ENCODE peak calls at places on chromosome 20, in five cellular contexts. One of them, this sample, is unnamed.

GRCh38 chr20:47713941-47714450 is 71.3 kb downstream of the SULF2 start:
- DNase-seq in WERI-Rb-1: no peak
- DNase-seq in CD8-positive, alpha-beta T cell: no peak
- DNase-seq in cardiac muscle cell: no peak
- DNase-seq in AG09309: no peak
- DNase-seq in this sample: no peak

GRCh38 chr20:63003546-63003945 is 3.2 kb downstream of the BHLHE23 start:
- DNase-seq in WERI-Rb-1: no peak
- DNase-seq in CD8-positive, alpha-beta T cell: no peak
- DNase-seq in cardiac muscle cell: no peak
- DNase-seq in AG09309: no peak
- DNase-seq in this sample: no peak

GRCh38 chr20:52410182-52410647 is 218.6 kb upstream of the ZFP64 start:
- DNase-seq in WERI-Rb-1: no peak
- DNase-seq in CD8-positive, alpha-beta T cell: peak
- DNase-seq in cardiac muscle cell: peak
- DNase-seq in AG09309: peak
- DNase-seq in this sample: no peak

GRCh38 chr20:62739581-62740285 is 31.1 kb downstream of the NTSR1 start:
- DNase-seq in WERI-Rb-1: peak
- DNase-seq in CD8-positive, alpha-beta T cell: peak
- DNase-seq in cardiac muscle cell: no peak
- DNase-seq in AG09309: no peak
- DNase-seq in this sample: peak

GRCh38 chr20:50475879-50476292 is 34.3 kb upstream of the PTPN1 start:
- DNase-seq in WERI-Rb-1: no peak
- DNase-seq in CD8-positive, alpha-beta T cell: no peak
- DNase-seq in cardiac muscle cell: no peak
- DNase-seq in AG09309: no peak
- DNase-seq in this sample: no peak

GRCh38 chr20:3995067-3995748 is 20.1 kb downstream of the RNF24 start:
- DNase-seq in WERI-Rb-1: no peak
- DNase-seq in CD8-positive, alpha-beta T cell: no peak
- DNase-seq in cardiac muscle cell: no peak
- DNase-seq in AG09309: no peak
- DNase-seq in this sample: no peak

GRCh38 chr20:42604998-42605970 is 584.4 kb downstream of the PTPRT start:
- DNase-seq in WERI-Rb-1: no peak
- DNase-seq in CD8-positive, alpha-beta T cell: no peak
- DNase-seq in cardiac muscle cell: no peak
- DNase-seq in AG09309: no peak
- DNase-seq in this sample: no peak

GRCh38 chr20:58162976-58163375 is 65.5 kb downstream of the ANKRD60 start:
- DNase-seq in WERI-Rb-1: no peak
- DNase-seq in CD8-positive, alpha-beta T cell: no peak
- DNase-seq in cardiac muscle cell: no peak
- DNase-seq in AG09309: no peak
- DNase-seq in this sample: no peak

GRCh38 chr20:58246346-58246745 is 17.9 kb upstream of the ANKRD60 start:
- DNase-seq in WERI-Rb-1: peak
- DNase-seq in CD8-positive, alpha-beta T cell: no peak
- DNase-seq in cardiac muscle cell: peak
- DNase-seq in AG09309: no peak
- DNase-seq in this sample: no peak

GRCh38 chr20:4817230-4817671 is 95.5 kb downstream of the PRND start:
- DNase-seq in WERI-Rb-1: no peak
- DNase-seq in CD8-positive, alpha-beta T cell: no peak
- DNase-seq in cardiac muscle cell: no peak
- DNase-seq in AG09309: no peak
- DNase-seq in this sample: no peak

GRCh38 chr20:58328836-58329235 is 19.3 kb downstream of the RAB22A start:
- DNase-seq in WERI-Rb-1: no peak
- DNase-seq in CD8-positive, alpha-beta T cell: no peak
- DNase-seq in cardiac muscle cell: no peak
- DNase-seq in AG09309: no peak
- DNase-seq in this sample: no peak

GRCh38 chr20:45510242-45510862 is 5.1 kb downstream of the SPINT3 start:
- DNase-seq in WERI-Rb-1: no peak
- DNase-seq in CD8-positive, alpha-beta T cell: no peak
- DNase-seq in cardiac muscle cell: no peak
- DNase-seq in AG09309: no peak
- DNase-seq in this sample: no peak

GRCh38 chr20:56636701-56637100 is 7.6 kb downstream of the TFAP2C start:
- DNase-seq in WERI-Rb-1: no peak
- DNase-seq in CD8-positive, alpha-beta T cell: no peak
- DNase-seq in cardiac muscle cell: no peak
- DNase-seq in AG09309: peak
- DNase-seq in this sample: peak

GRCh38 chr20:29740601-29740950 is 1516.9 kb upstream of the DEFB115 start:
- DNase-seq in WERI-Rb-1: no peak
- DNase-seq in CD8-positive, alpha-beta T cell: no peak
- DNase-seq in cardiac muscle cell: no peak
- DNase-seq in AG09309: no peak
- DNase-seq in this sample: no peak

GRCh38 chr20:63500902-63501817 is 2.3 kb upstream of the EEF1A2 start:
- DNase-seq in WERI-Rb-1: no peak
- DNase-seq in CD8-positive, alpha-beta T cell: peak
- DNase-seq in cardiac muscle cell: no peak
- DNase-seq in AG09309: no peak
- DNase-seq in this sample: no peak

GRCh38 chr20:50191065-50191565 is 485 bp downstream of the CEBPB start:
- DNase-seq in WERI-Rb-1: no peak
- DNase-seq in CD8-positive, alpha-beta T cell: peak
- DNase-seq in cardiac muscle cell: no peak
- DNase-seq in AG09309: no peak
- DNase-seq in this sample: no peak

GRCh38 chr20:214383-214782 is 12.7 kb upstream of the DEFB129 start:
- DNase-seq in WERI-Rb-1: no peak
- DNase-seq in CD8-positive, alpha-beta T cell: no peak
- DNase-seq in cardiac muscle cell: no peak
- DNase-seq in AG09309: no peak
- DNase-seq in this sample: no peak

GRCh38 chr20:47035191-47035590 is 140.5 kb downstream of the EYA2 start:
- DNase-seq in WERI-Rb-1: no peak
- DNase-seq in CD8-positive, alpha-beta T cell: no peak
- DNase-seq in cardiac muscle cell: no peak
- DNase-seq in AG09309: no peak
- DNase-seq in this sample: no peak

GRCh38 chr20:50756447-50756846 is 25.1 kb downstream of the PARD6B start:
- DNase-seq in WERI-Rb-1: no peak
- DNase-seq in CD8-positive, alpha-beta T cell: no peak
- DNase-seq in cardiac muscle cell: no peak
- DNase-seq in AG09309: no peak
- DNase-seq in this sample: no peak

GRCh38 chr20:38130687-38131587 is 34.1 kb downstream of the TGM2 start:
- DNase-seq in WERI-Rb-1: no peak
- DNase-seq in CD8-positive, alpha-beta T cell: no peak
- DNase-seq in cardiac muscle cell: no peak
- DNase-seq in AG09309: no peak
- DNase-seq in this sample: no peak

GRCh38 chr20:3932277-3933073 is 43.3 kb downstream of the PANK2 start:
- DNase-seq in WERI-Rb-1: no peak
- DNase-seq in CD8-positive, alpha-beta T cell: no peak
- DNase-seq in cardiac muscle cell: peak
- DNase-seq in AG09309: no peak
- DNase-seq in this sample: no peak

GRCh38 chr20:63202021-63202420 is 13.9 kb downstream of the YTHDF1 start:
- DNase-seq in WERI-Rb-1: no peak
- DNase-seq in CD8-positive, alpha-beta T cell: no peak
- DNase-seq in cardiac muscle cell: no peak
- DNase-seq in AG09309: no peak
- DNase-seq in this sample: no peak

GRCh38 chr20:40690836-40691565 is 2.0 kb upstream of the MAFB start:
- DNase-seq in WERI-Rb-1: no peak
- DNase-seq in CD8-positive, alpha-beta T cell: no peak
- DNase-seq in cardiac muscle cell: no peak
- DNase-seq in AG09309: no peak
- DNase-seq in this sample: no peak

GRCh38 chr20:32960849-32961731 is 43.1 kb downstream of the SUN5 start:
- DNase-seq in WERI-Rb-1: no peak
- DNase-seq in CD8-positive, alpha-beta T cell: no peak
- DNase-seq in cardiac muscle cell: no peak
- DNase-seq in AG09309: no peak
- DNase-seq in this sample: no peak

GRCh38 chr20:37411408-37412306 is 65.7 kb downstream of the SRC start:
- DNase-seq in WERI-Rb-1: no peak
- DNase-seq in CD8-positive, alpha-beta T cell: no peak
- DNase-seq in cardiac muscle cell: no peak
- DNase-seq in AG09309: no peak
- DNase-seq in this sample: no peak

GRCh38 chr20:53621482-53622246 is 28.0 kb upstream of the ZNF217 start:
- DNase-seq in WERI-Rb-1: no peak
- DNase-seq in CD8-positive, alpha-beta T cell: no peak
- DNase-seq in cardiac muscle cell: no peak
- DNase-seq in AG09309: peak
- DNase-seq in this sample: peak

GRCh38 chr20:15058836-15059235 is 721.4 kb upstream of the FLRT3 start:
- DNase-seq in WERI-Rb-1: no peak
- DNase-seq in CD8-positive, alpha-beta T cell: no peak
- DNase-seq in cardiac muscle cell: no peak
- DNase-seq in AG09309: no peak
- DNase-seq in this sample: no peak

GRCh38 chr20:61982240-61982950 is 83.3 kb downstream of the TAF4 start:
- DNase-seq in WERI-Rb-1: no peak
- DNase-seq in CD8-positive, alpha-beta T cell: no peak
- DNase-seq in cardiac muscle cell: no peak
- DNase-seq in AG09309: no peak
- DNase-seq in this sample: no peak

GRCh38 chr20:18288748-18289705 is 700 bp downstream of the ZNF133 start:
- DNase-seq in WERI-Rb-1: no peak
- DNase-seq in CD8-positive, alpha-beta T cell: no peak
- DNase-seq in cardiac muscle cell: no peak
- DNase-seq in AG09309: no peak
- DNase-seq in this sample: no peak

GRCh38 chr20:22775671-22776139 is 191.3 kb upstream of the FOXA2 start:
- DNase-seq in WERI-Rb-1: no peak
- DNase-seq in CD8-positive, alpha-beta T cell: no peak
- DNase-seq in cardiac muscle cell: no peak
- DNase-seq in AG09309: no peak
- DNase-seq in this sample: no peak

GRCh38 chr20:53939554-53940355 is 130.6 kb downstream of the BCAS1 start:
- DNase-seq in WERI-Rb-1: peak
- DNase-seq in CD8-positive, alpha-beta T cell: peak
- DNase-seq in cardiac muscle cell: peak
- DNase-seq in AG09309: peak
- DNase-seq in this sample: peak

GRCh38 chr20:44901972-44902371 is 7.9 kb upstream of the PABPC1L start:
- DNase-seq in WERI-Rb-1: no peak
- DNase-seq in CD8-positive, alpha-beta T cell: no peak
- DNase-seq in cardiac muscle cell: no peak
- DNase-seq in AG09309: no peak
- DNase-seq in this sample: no peak

GRCh38 chr20:62117658-62118057 is 4.6 kb upstream of the LSM14B start:
- DNase-seq in WERI-Rb-1: no peak
- DNase-seq in CD8-positive, alpha-beta T cell: peak
- DNase-seq in cardiac muscle cell: peak
- DNase-seq in AG09309: no peak
- DNase-seq in this sample: no peak

GRCh38 chr20:44959082-44959895 is 908 bp downstream of the TOMM34 start:
- DNase-seq in WERI-Rb-1: peak
- DNase-seq in CD8-positive, alpha-beta T cell: peak
- DNase-seq in cardiac muscle cell: peak
- DNase-seq in AG09309: no peak
- DNase-seq in this sample: no peak

GRCh38 chr20:3669710-3670367 is 6.6 kb upstream of the GFRA4 start:
- DNase-seq in WERI-Rb-1: no peak
- DNase-seq in CD8-positive, alpha-beta T cell: no peak
- DNase-seq in cardiac muscle cell: no peak
- DNase-seq in AG09309: no peak
- DNase-seq in this sample: no peak

GRCh38 chr20:57493091-57493615 is 31.8 kb downstream of the CTCFL start:
- DNase-seq in WERI-Rb-1: no peak
- DNase-seq in CD8-positive, alpha-beta T cell: no peak
- DNase-seq in cardiac muscle cell: no peak
- DNase-seq in AG09309: no peak
- DNase-seq in this sample: no peak

GRCh38 chr20:11716239-11716944 is 201.3 kb upstream of the BTBD3 start:
- DNase-seq in WERI-Rb-1: peak
- DNase-seq in CD8-positive, alpha-beta T cell: no peak
- DNase-seq in cardiac muscle cell: peak
- DNase-seq in AG09309: peak
- DNase-seq in this sample: peak
- TF ChIP-seq CTCF in WERI-Rb-1: peak
- TF ChIP-seq CTCF in CD8-positive, alpha-beta T cell: no peak
- TF ChIP-seq CTCF in cardiac muscle cell: peak
- TF ChIP-seq CTCF in AG09309: peak
- TF ChIP-seq CTCF in this sample: peak

GRCh38 chr20:35743693-35744491 is 1.8 kb upstream of the RBM39 start:
- DNase-seq in WERI-Rb-1: peak
- DNase-seq in CD8-positive, alpha-beta T cell: no peak
- DNase-seq in cardiac muscle cell: no peak
- DNase-seq in AG09309: no peak
- DNase-seq in this sample: no peak
- H3K4me3 ChIP-seq in WERI-Rb-1: peak
- H3K4me3 ChIP-seq in CD8-positive, alpha-beta T cell: peak
- H3K4me3 ChIP-seq in cardiac muscle cell: no peak
- H3K4me3 ChIP-seq in AG09309: no peak
- H3K4me3 ChIP-seq in this sample: no peak

DNA sequence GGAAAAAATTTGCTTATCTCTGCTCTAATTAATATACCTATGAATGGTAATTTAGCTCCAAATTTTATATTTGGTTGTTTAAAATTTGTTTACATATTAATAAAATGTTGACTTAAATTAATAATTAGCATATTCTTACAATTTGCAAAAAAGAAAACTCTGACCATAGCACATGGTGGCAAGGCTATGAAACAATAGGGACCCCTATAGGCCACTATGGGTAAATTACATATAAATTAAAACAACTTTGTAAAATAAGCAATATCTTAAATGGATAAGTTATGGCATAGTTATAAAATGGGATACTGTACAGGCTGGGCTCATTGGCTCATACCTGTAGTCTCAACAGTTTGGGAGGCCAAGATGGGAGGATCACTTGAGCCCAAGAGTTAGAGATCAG is 76.0 kb downstream of the MKKS start:
- DNase-seq in WERI-Rb-1: no peak
- DNase-seq in CD8-positive, alpha-beta T cell: no peak
- DNase-seq in cardiac muscle cell: no peak
- DNase-seq in AG09309: no peak
- DNase-seq in this sample: no peak
- TF ChIP-seq CTCF in WERI-Rb-1: no peak
- TF ChIP-seq CTCF in CD8-positive, alpha-beta T cell: no peak
- TF ChIP-seq CTCF in cardiac muscle cell: peak
- TF ChIP-seq CTCF in AG09309: peak
- TF ChIP-seq CTCF in this sample: peak

DNA sequence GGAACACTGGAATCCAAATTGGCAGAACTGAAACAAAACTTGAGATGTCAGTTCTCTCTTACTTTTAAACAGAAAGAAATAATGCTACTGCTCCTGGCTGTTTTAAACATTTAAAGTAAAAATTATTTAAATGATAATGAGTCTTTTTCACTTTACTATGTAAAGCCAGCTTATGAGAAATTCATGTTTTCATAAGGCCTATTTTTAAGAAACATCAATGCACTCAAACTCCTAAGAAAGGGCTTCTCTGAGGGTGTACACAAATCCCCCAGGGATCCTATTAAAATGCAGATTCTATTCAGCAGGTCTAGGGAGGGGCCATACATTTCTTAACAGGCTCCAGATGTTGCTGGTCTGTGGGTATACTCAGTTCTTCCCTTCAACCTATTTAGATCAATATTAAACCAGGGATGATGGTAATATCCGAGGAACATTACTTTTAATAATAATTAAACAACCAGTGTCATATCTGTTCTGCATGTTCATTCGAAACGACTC is 2.3 kb downstream of the FERMT1 start:
- DNase-seq in WERI-Rb-1: no peak
- DNase-seq in CD8-positive, alpha-beta T cell: no peak
- DNase-seq in cardiac muscle cell: no peak
- DNase-seq in AG09309: no peak
- DNase-seq in this sample: no peak
- H3K4me3 ChIP-seq in WERI-Rb-1: no peak
- H3K4me3 ChIP-seq in CD8-positive, alpha-beta T cell: no peak
- H3K4me3 ChIP-seq in cardiac muscle cell: no peak
- H3K4me3 ChIP-seq in AG09309: no peak
- H3K4me3 ChIP-seq in this sample: no peak